ENCODE peak calls at places on chromosomes 5 and 9, in nine cellular contexts. O is hypothalamus; G is NCI-H2081; K is NCI-H2107; L is activated naive CD8-positive, alpha-beta T cell treated with anti-CD3 and anti-CD28 coated beads, Interleukin-2, amount 50 U/mL, for 24 hours; M is T-helper 1 cell; W is stimulated activated CD4-positive, alpha-beta T cell treated with anti-CD3 and anti-CD28 coated beads, Interleukin-2, amount 100 ng/mL, for 24 hours; Q is NCI-H1105; Y is foreskin fibroblast. T is an unnamed sample.

GRCh38 chr9:78213696-78214095 is 22.2 kb upstream of the CEP78 start:
- DNase-seq in O (no peak), G (peak; percentile 10), K (no peak), L (no peak), M (no peak), W (no peak), Q (no peak), Y (no peak), T (no peak)

GRCh38 chr9:100577776-100578448 is at the start of gene CAVIN4:
- DNase-seq in O (no peak), G (no peak), K (no peak), L (no peak), M (no peak), W (no peak), Q (no peak), Y (peak; percentile 51), T (no peak)

GRCh38 chr5:74919487-74919886 is 53.3 kb upstream of the FAM169A start:
- DNase-seq in O (no peak), G (peak; percentile 28), K (no peak), L (no peak), M (no peak), W (peak; percentile 3), Q (no peak), Y (peak; percentile 42), T (no peak)

GRCh38 chr5:72427488-72428437 is 79.4 kb downstream of the ZNF366 start:
- DNase-seq in O (no peak), G (no peak), K (no peak), L (no peak), M (no peak), W (no peak), Q (no peak), Y (no peak), T (no peak)

GRCh38 chr5:139655727-139656271 is 7.7 kb downstream of the CXXC5 start:
- DNase-seq in O (no peak), G (no peak), K (no peak), L (no peak), M (no peak), W (no peak), Q (no peak), Y (peak; percentile 53), T (no peak)

GRCh38 chr5:74094096-74094778 is 468.2 kb downstream of the ARHGEF28 start:
- DNase-seq in O (no peak), G (no peak), K (no peak), L (no peak), M (no peak), W (no peak), Q (no peak), Y (no peak), T (no peak)

GRCh38 chr5:78604693-78605092 is 43.9 kb downstream of the LHFPL2 start:
- DNase-seq in O (no peak), G (no peak), K (no peak), L (no peak), M (no peak), W (no peak), Q (no peak), Y (no peak), T (no peak)

GRCh38 chr5:173920024-173920753 is 32.0 kb downstream of the CPEB4 start:
- DNase-seq in O (no peak), G (no peak), K (no peak), L (no peak), M (no peak), W (no peak), Q (peak; percentile 19), Y (no peak), T (no peak)

GRCh38 chr5:176535655-176536131 is 1.5 kb downstream of the RNF44 start:
- DNase-seq in O (no peak), G (peak; percentile 23), K (no peak), L (no peak), M (no peak), W (peak; percentile 26), Q (no peak), Y (no peak), T (peak; percentile 22)

GRCh38 chr5:176817369-176817841 is 7.0 kb downstream of the UNC5A start:
- DNase-seq in O (no peak), G (peak; percentile 82), K (no peak), L (no peak), M (no peak), W (peak; percentile 25), Q (peak; percentile 67), Y (no peak), T (no peak)

GRCh38 chr5:104045987-104046386 is 483.4 kb upstream of the NUDT12 start:
- DNase-seq in O (no peak), G (no peak), K (no peak), L (no peak), M (no peak), W (no peak), Q (no peak), Y (no peak), T (no peak)

GRCh38 chr5:119016125-119016774 is 27.9 kb upstream of the DTWD2 start:
- DNase-seq in O (no peak), G (no peak), K (no peak), L (no peak), M (no peak), W (no peak), Q (no peak), Y (no peak), T (no peak)

GRCh38 chr9:36504154-36504550 is 68.5 kb upstream of the MELK start:
- DNase-seq in O (no peak), G (no peak), K (no peak), L (peak; percentile 14), M (no peak), W (no peak), Q (no peak), Y (no peak), T (no peak)

GRCh38 chr5:150081541-150082283 is 4.6 kb downstream of the CSF1R start:
- DNase-seq in O (no peak), G (no peak), K (no peak), L (peak; percentile 31), M (no peak), W (no peak), Q (no peak), Y (no peak), T (no peak)

GRCh38 chr5:179284751-179285191 is 60.5 kb downstream of the ADAMTS2 start:
- DNase-seq in O (no peak), G (no peak), K (no peak), L (no peak), M (no peak), W (no peak), Q (no peak), Y (no peak), T (no peak)

GRCh38 chr5:96648598-96648997 is 13.6 kb upstream of the CAST start:
- DNase-seq in O (no peak), G (no peak), K (no peak), L (no peak), M (no peak), W (no peak), Q (no peak), Y (no peak), T (no peak)

GRCh38 chr5:113147088-113147487 is 170.5 kb downstream of the DCP2 start:
- DNase-seq in O (no peak), G (no peak), K (no peak), L (no peak), M (no peak), W (no peak), Q (no peak), Y (peak; percentile 55), T (no peak)

GRCh38 chr9:2281031-2281802 is 266.1 kb downstream of the SMARCA2 start:
- DNase-seq in O (no peak), G (no peak), K (no peak), L (no peak), M (no peak), W (no peak), Q (no peak), Y (no peak), T (no peak)

GRCh38 chr9:128773049-128773448 is 1.3 kb upstream of the ZER1 start:
- DNase-seq in O (no peak), G (no peak), K (no peak), L (no peak), M (no peak), W (no peak), Q (no peak), Y (no peak), T (no peak)

GRCh38 chr9:73515216-73515615 is 363.6 kb downstream of the ANXA1 start:
- DNase-seq in O (no peak), G (no peak), K (no peak), L (no peak), M (no peak), W (no peak), Q (no peak), Y (no peak), T (no peak)

GRCh38 chr5:1033606-1034420 is 25.2 kb downstream of the NKD2 start:
- DNase-seq in O (no peak), G (no peak), K (no peak), L (no peak), M (no peak), W (no peak), Q (no peak), Y (no peak), T (no peak)